ENCODE peak calls at places on chromosomes 5 and 9, in four cellular contexts. H is WTC11, W is A549, U is K562. E is an unnamed sample.

GRCh38 chr5:55421074-55421529 is 113.3 kb downstream of the MTREX start:
- DNase-seq in H (no peak), W (no peak), U (no peak), E (no peak)

GRCh38 chr9:36976371-36977030 is 57.6 kb downstream of the PAX5 start:
- DNase-seq in H (no peak), W (peak), U (no peak), E (no peak)

GRCh38 chr9:37969558-37970300 is 65.8 kb upstream of the SLC25A51 start:
- DNase-seq in H (no peak), W (no peak), U (no peak), E (no peak)

GRCh38 chr9:2722715-2723114 is 5.4 kb downstream of the KCNV2 start:
- DNase-seq in H (no peak), W (no peak), U (no peak), E (peak)

GRCh38 chr5:142472306-142472951 is 147.6 kb upstream of the SPRY4 start:
- DNase-seq in H (no peak), W (peak), U (peak), E (peak)

GRCh38 chr5:173789031-173789920 is 98.9 kb upstream of the CPEB4 start:
- DNase-seq in H (no peak), W (no peak), U (no peak), E (peak)

GRCh38 chr5:140221697-140222223 is 46.8 kb downstream of the CYSTM1 start:
- DNase-seq in H (no peak), W (peak), U (peak), E (no peak)

GRCh38 chr5:112535339-112535738 is 116.3 kb upstream of the EPB41L4A start:
- DNase-seq in H (no peak), W (no peak), U (peak), E (no peak)

GRCh38 chr5:179275941-179276837 is 69.1 kb downstream of the ADAMTS2 start:
- DNase-seq in H (no peak), W (no peak), U (peak), E (peak)

GRCh38 chr5:10201223-10201868 is 48.3 kb downstream of the ATPSCKMT start:
- DNase-seq in H (peak), W (no peak), U (peak), E (no peak)

GRCh38 chr5:31232273-31232888 is 38.9 kb downstream of the CDH6 start:
- DNase-seq in H (peak), W (peak), U (peak), E (peak)

GRCh38 chr5:191036-191948 is at the start of gene LRRC14B:
- DNase-seq in H (no peak), W (no peak), U (no peak), E (no peak)

GRCh38 chr9:99044827-99045226 is 60.1 kb upstream of the TGFBR1 start:
- DNase-seq in H (no peak), W (no peak), U (no peak), E (no peak)

GRCh38 chr9:35538361-35539234 is 48.7 kb downstream of the RUSC2 start:
- DNase-seq in H (peak), W (no peak), U (no peak), E (no peak)

GRCh38 chr5:1946776-1947175 is 64.1 kb upstream of the IRX4 start:
- DNase-seq in H (no peak), W (no peak), U (no peak), E (no peak)

GRCh38 chr9:136137321-136138054 is 18.8 kb upstream of the TMEM250 start:
- DNase-seq in H (no peak), W (no peak), U (no peak), E (peak)

GRCh38 chr5:177301503-177302165 is 1.9 kb downstream of the RAB24 start:
- DNase-seq in H (no peak), W (no peak), U (no peak), E (no peak)

GRCh38 chr5:96388186-96388585 is 44.9 kb downstream of the PCSK1 start:
- DNase-seq in H (no peak), W (no peak), U (no peak), E (no peak)

GRCh38 chr5:14143843-14144585 is 872 bp downstream of the TRIO start:
- DNase-seq in H (peak), W (no peak), U (peak), E (no peak)

GRCh38 chr5:82338731-82339130 is 60.6 kb upstream of the RPS23 start:
- DNase-seq in H (no peak), W (no peak), U (no peak), E (no peak)

GRCh38 chr5:169753795-169754194 is 116.7 kb downstream of the DOCK2 start:
- DNase-seq in H (no peak), W (no peak), U (no peak), E (no peak)

GRCh38 chr9:113781381-113781780 is 94.7 kb upstream of the ZNF618 start:
- DNase-seq in H (no peak), W (no peak), U (no peak), E (no peak)

GRCh38 chr9:130321539-130321938 is 56.0 kb downstream of the HMCN2 start:
- DNase-seq in H (no peak), W (no peak), U (no peak), E (no peak)

GRCh38 chr5:79284852-79285251 is 48.9 kb downstream of the JMY start:
- DNase-seq in H (no peak), W (no peak), U (no peak), E (no peak)

GRCh38 chr9:93492327-93492726 is 38.9 kb upstream of the FAM120AOS start:
- DNase-seq in H (no peak), W (no peak), U (no peak), E (no peak)

GRCh38 chr9:27473135-27473534 is 51.0 kb upstream of the IFNK start:
- DNase-seq in H (no peak), W (no peak), U (peak), E (no peak)

GRCh38 chr9:14391620-14392019 is 77.7 kb upstream of the NFIB start:
- DNase-seq in H (no peak), W (no peak), U (peak), E (no peak)

GRCh38 chr9:98888794-98889495 is 54.8 kb upstream of the COL15A1 start:
- DNase-seq in H (no peak), W (no peak), U (no peak), E (no peak)

GRCh38 chr9:134190232-134191121 is 26.1 kb upstream of the RNU6ATAC start:
- DNase-seq in H (peak), W (no peak), U (no peak), E (no peak)

GRCh38 chr5:143245929-143246561 is 157.4 kb downstream of the NR3C1 start:
- DNase-seq in H (no peak), W (peak), U (peak), E (peak)

GRCh38 chr5:113760486-113760885 is 247.0 kb downstream of the YTHDC2 start:
- DNase-seq in H (no peak), W (no peak), U (no peak), E (no peak)

GRCh38 chr9:121508415-121508814 is 8.8 kb upstream of the GGTA1 start:
- DNase-seq in H (no peak), W (no peak), U (no peak), E (no peak)

GRCh38 chr9:11011696-11012095 is 398.9 kb upstream of the PTPRD start:
- DNase-seq in H (no peak), W (no peak), U (no peak), E (no peak)

GRCh38 chr9:20659474-20659962 is 24.5 kb upstream of the FOCAD start:
- DNase-seq in H (no peak), W (no peak), U (no peak), E (no peak)

GRCh38 chr9:20662156-20662555 is 21.9 kb upstream of the FOCAD start:
- DNase-seq in H (no peak), W (no peak), U (no peak), E (no peak)

GRCh38 chr9:20664501-20664900 is 19.6 kb upstream of the FOCAD start:
- DNase-seq in H (no peak), W (no peak), U (no peak), E (no peak)

GRCh38 chr9:20663133-20663532 is 20.9 kb upstream of the FOCAD start:
- DNase-seq in H (no peak), W (no peak), U (no peak), E (no peak)

DNA sequence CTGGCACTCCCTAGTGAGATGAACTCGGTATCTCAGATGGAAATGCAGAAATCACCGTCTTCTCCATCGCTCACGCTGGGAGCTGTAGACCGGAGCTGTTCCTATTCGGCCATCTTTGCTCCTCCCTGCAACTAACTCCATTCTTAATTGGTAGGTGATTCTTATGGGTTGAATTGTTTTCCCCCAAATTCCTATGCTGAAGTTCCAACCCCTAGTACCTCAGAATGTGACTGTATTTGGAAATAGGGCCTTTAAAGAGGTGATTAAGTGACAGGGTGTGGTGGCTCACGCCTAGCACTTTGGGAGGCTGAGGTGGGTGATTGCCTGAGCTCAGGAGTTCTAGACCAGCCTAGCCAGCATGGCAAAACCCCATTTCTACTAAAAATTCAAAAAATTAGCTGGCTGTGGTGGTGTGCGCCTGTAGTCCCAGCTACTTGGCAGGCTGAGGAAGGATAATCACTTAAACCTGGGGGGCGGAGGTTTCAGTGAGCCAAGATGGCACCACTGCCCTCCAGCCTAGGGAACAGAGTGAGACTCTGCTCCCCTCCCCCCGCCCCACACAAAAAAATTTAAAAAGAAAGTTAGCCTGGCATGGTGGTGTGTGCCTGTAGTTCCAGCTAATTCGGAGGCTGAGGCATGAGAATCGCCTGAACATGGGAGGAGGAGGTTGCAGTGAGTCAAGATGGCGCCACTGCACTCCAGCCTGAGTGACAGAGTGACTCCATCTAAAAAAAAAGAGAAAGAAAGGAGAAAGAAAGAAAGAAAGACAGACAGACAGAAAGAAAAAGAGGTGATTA is 25.2 kb upstream of the FOCAD start:
- DNase-seq in H (no peak), W (peak), U (no peak), E (no peak)
- TF ChIP-seq HMGXB4 in H (no peak), W (no peak), U (no peak), E (no peak)

GRCh38 chr9:5532790-5533189 is 22.5 kb downstream of the PDCD1LG2 start:
- DNase-seq in H (no peak), W (no peak), U (no peak), E (no peak)

GRCh38 chr9:5532301-5532700 is 22.0 kb downstream of the PDCD1LG2 start:
- DNase-seq in H (no peak), W (no peak), U (no peak), E (no peak)

GRCh38 chr9:5529683-5530221 is 19.4 kb downstream of the PDCD1LG2 start:
- DNase-seq in H (no peak), W (peak), U (no peak), E (no peak)

GRCh38 chr9:5536684-5537083 is 26.4 kb downstream of the PDCD1LG2 start:
- DNase-seq in H (no peak), W (no peak), U (no peak), E (no peak)

DNA sequence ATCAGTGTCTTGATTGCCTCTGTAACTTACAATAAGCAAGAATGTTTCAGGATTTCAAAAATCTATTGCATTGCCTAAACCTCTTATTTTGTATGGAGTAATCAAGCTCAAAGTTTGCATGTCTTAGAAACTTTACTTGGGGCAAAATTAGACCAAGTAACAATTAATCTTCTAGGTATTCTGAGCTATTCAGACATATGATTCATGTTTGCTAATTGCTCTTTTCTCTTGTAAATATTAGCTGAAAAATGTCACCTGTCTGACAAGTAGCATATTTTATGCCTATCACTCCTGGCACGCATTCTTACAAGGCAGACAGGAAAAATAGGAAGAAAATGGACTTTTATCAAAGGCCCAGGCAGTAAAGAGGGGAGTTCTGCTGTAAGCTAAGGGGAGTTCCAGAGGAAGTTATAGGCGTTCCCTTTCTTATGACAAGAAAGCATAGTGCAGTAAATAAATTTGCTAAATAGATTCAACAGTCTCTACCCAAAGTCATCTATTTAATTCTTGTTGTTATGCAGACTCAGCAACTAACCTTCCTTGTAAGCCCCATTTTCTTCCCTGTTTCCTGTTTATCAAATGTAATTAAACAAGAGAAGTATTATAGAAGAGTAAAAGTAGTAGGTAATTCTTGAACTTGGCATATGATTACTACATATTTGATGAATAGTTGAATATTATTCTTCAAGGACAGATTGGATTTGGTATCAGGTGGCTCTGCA is 21.1 kb downstream of the PDCD1LG2 start:
- DNase-seq in H (no peak), W (no peak), U (no peak), E (no peak)
- TF ChIP-seq HMGXB4 in H (no peak), W (no peak), U (no peak), E (no peak)

GRCh38 chr5:32473072-32473471 is 28.5 kb upstream of the ZFR start:
- DNase-seq in H (no peak), W (no peak), U (no peak), E (no peak)
- TF ChIP-seq HMGXB4 in H (no peak), W (no peak), U (no peak), E (no peak)

DNA sequence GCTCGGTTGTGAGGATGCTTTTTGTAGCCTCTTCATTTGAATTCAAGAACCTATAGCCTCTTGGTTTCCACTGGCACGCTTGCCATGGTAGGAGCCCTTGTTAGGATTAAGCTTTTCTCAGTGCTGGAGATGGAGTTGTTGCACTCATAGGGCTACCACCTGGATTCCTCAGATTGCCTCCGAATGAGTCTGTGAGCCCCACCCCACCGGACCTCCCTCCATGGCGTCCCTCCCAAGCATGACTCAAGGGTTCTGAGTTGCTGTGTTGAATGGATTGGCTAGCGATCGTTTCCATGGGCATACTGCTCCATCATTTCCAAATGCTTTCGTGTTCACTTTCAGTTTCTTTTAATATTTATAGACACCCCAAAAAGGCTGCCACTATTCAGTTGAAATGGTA is 69.9 kb downstream of the DAPK1 start:
- DNase-seq in H (no peak), W (no peak), U (peak), E (no peak)
- TF ChIP-seq HMGXB4 in H (no peak), W (no peak), U (no peak), E (no peak)

DNA sequence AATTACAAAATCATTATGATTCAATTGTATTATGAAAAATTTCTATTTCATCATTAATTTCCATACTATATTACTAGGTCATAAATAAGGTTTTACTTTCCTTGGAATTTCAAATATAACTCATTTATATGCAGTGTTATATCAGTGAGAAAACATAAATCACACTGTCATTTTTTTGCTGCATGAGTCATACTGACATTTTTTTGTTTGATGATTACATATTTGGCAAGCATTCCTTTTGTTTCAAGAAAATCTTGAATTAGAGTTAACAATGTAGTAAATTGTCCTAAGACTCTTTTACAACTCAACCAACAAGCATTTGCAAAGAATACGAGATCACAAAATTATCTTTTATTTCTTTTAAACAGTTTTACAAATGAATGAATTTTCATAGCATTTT is 298.4 kb upstream of the SEMA6A start:
- DNase-seq in H (no peak), W (no peak), U (no peak), E (no peak)
- TF ChIP-seq HMGXB4 in H (no peak), W (no peak), U (no peak), E (no peak)

GRCh38 chr9:108813951-108814601 is 41.7 kb downstream of the ACTL7B start:
- DNase-seq in H (no peak), W (peak), U (no peak), E (peak)
- TF ChIP-seq HMGXB4 in H (no peak), W (no peak), U (no peak), E (no peak)